ENCODE peak calls at places on chromosomes 12 and 14, in five cellular contexts. M, T, N, A and Z are unnamed samples.
A peak's percentile ranks its signal among the peaks of the same experiment; 100 is the strongest.

GRCh38 chr12:25958254-25959068 is at the start of gene RASSF8:
- DNase-seq in T (peak; percentile 66), A (peak; percentile 72), N (peak; percentile 84), M (peak; percentile 69), Z (peak; percentile 48)

GRCh38 chr14:21054123-21054767 is 3.4 kb upstream of the RNASE8 start:
- DNase-seq in T (no peak), N (no peak), M (no peak), A (no peak), Z (no peak)

GRCh38 chr14:95515080-95515489 is 1.4 kb downstream of the SYNE3 start:
- DNase-seq in M (peak; percentile 42), A (no peak), N (no peak), T (peak; percentile 67), Z (no peak)

GRCh38 chr12:124774462-124775167 is 89.0 kb downstream of the SCARB1 start:
- DNase-seq in M (no peak), A (peak; percentile 85), T (no peak), N (peak; percentile 70), Z (peak; percentile 53)

GRCh38 chr14:76877871-76878270 is 51.7 kb downstream of the LRRC74A start:
- DNase-seq in M (no peak), N (no peak), A (no peak), T (no peak), Z (no peak)

GRCh38 chr14:54275997-54276396 is 120.8 kb upstream of the CDKN3 start:
- DNase-seq in M (no peak), A (no peak), N (no peak), T (no peak), Z (no peak)

GRCh38 chr12:84463756-84464495 is 448.7 kb downstream of the SLC6A15 start:
- DNase-seq in T (no peak), N (no peak), M (no peak), A (peak; percentile 53), Z (no peak)

GRCh38 chr12:27085654-27086053 is 3.3 kb upstream of the C12orf71 start:
- DNase-seq in T (no peak), A (no peak), M (no peak), N (no peak), Z (no peak)

GRCh38 chr14:32561520-32561919 is 232.4 kb downstream of the AKAP6 start:
- DNase-seq in T (no peak), M (no peak), A (peak; percentile 50), N (no peak), Z (no peak)

GRCh38 chr14:102525213-102526143 is 15.9 kb upstream of the ANKRD9 start:
- DNase-seq in T (peak; percentile 58), A (peak; percentile 59), M (peak; percentile 53), N (no peak), Z (no peak)

GRCh38 chr12:48349471-48349870 is 1.2 kb downstream of the ZNF641 start:
- DNase-seq in T (peak; percentile 50), N (no peak), M (no peak), A (no peak), Z (no peak)

GRCh38 chr12:6057693-6058092 is 66.8 kb downstream of the VWF start:
- DNase-seq in T (no peak), M (no peak), A (no peak), N (no peak), Z (no peak)

GRCh38 chr12:48263617-48264016 is 60.5 kb upstream of the OR10AD1 start:
- DNase-seq in N (no peak), M (no peak), A (no peak), T (no peak), Z (no peak)

GRCh38 chr12:116492703-116493324 is 66.4 kb upstream of the MAP1LC3B2 start:
- DNase-seq in M (no peak), T (no peak), A (peak; percentile 81), N (no peak), Z (no peak)

GRCh38 chr12:129941646-129942045 is 37.8 kb upstream of the TMEM132D start:
- DNase-seq in A (no peak), N (no peak), T (no peak), M (no peak), Z (no peak)

GRCh38 chr12:26274441-26275312 is 79.3 kb downstream of the SSPN start:
- DNase-seq in A (peak; percentile 100), M (peak; percentile 91), T (peak; percentile 86), N (peak; percentile 79), Z (peak; percentile 30)

GRCh38 chr12:106910202-106910601 is 45.5 kb upstream of the TMEM263 start:
- DNase-seq in N (no peak), A (no peak), M (no peak), T (no peak), Z (no peak)

GRCh38 chr12:9721394-9722092 is 11.4 kb downstream of the CLECL1 start:
- DNase-seq in M (no peak), N (no peak), A (peak; percentile 3), T (no peak), Z (no peak)

GRCh38 chr14:105485720-105486332 is 860 bp upstream of the CRIP1 start:
- DNase-seq in A (no peak), N (no peak), M (no peak), T (no peak), Z (no peak)

GRCh38 chr14:75783184-75783583 is 122.1 kb downstream of the TTLL5 start:
- DNase-seq in N (no peak), T (no peak), M (no peak), A (no peak), Z (no peak)

GRCh38 chr12:34605510-34605887 is 583.2 kb downstream of the ALG10 start:
- DNase-seq in N (no peak), T (no peak), M (no peak), A (no peak), Z (no peak)

GRCh38 chr12:67057072-67057471 is 212.1 kb upstream of the CAND1 start:
- DNase-seq in T (no peak), A (no peak), N (no peak), M (no peak), Z (no peak)

GRCh38 chr12:80140005-80140404 is 40.7 kb downstream of the OTOGL start:
- DNase-seq in M (no peak), A (no peak), N (no peak), T (no peak), Z (no peak)

GRCh38 chr12:13173537-13173936 is 23.0 kb upstream of the EMP1 start:
- DNase-seq in N (no peak), A (peak; percentile 97), T (peak; percentile 56), M (peak; percentile 75), Z (peak; percentile 27)

GRCh38 chr14:67228325-67228984 is 12.8 kb upstream of the PALS1 start:
- DNase-seq in M (no peak), T (no peak), N (no peak), A (peak; percentile 45), Z (no peak)

GRCh38 chr12:119602695-119603094 is 9.1 kb downstream of the TMEM233 start:
- DNase-seq in N (no peak), M (no peak), T (no peak), A (no peak), Z (no peak)

GRCh38 chr12:50218386-50218785 is 51.2 kb upstream of the CERS5 start:
- DNase-seq in M (no peak), A (peak; percentile 71), T (no peak), N (no peak), Z (no peak)

GRCh38 chr12:110819646-110820045 is 27.1 kb upstream of the CCDC63 start:
- DNase-seq in T (no peak), M (no peak), N (no peak), A (no peak), Z (no peak)

GRCh38 chr14:47227051-47227600 is 448.3 kb downstream of the MDGA2 start:
- DNase-seq in A (no peak), T (no peak), N (no peak), M (no peak), Z (no peak)

GRCh38 chr12:107632246-107632645 is 53.4 kb upstream of the PWP1 start:
- DNase-seq in N (no peak), A (no peak), T (no peak), M (no peak), Z (no peak)

GRCh38 chr12:79439179-79439825 is 251.5 kb downstream of the PAWR start:
- DNase-seq in N (no peak), M (no peak), A (no peak), T (no peak), Z (no peak)

GRCh38 chr12:88206636-88207035 is 64.5 kb downstream of the TMTC3 start:
- DNase-seq in M (no peak), A (peak; percentile 68), N (no peak), T (no peak), Z (no peak)

GRCh38 chr14:87992720-87993484 is at the start of gene GALC:
- DNase-seq in A (peak; percentile 89), N (peak; percentile 96), M (peak; percentile 98), T (peak; percentile 97), Z (peak; percentile 78)

GRCh38 chr14:100281286-100282082 is 24.8 kb downstream of the SLC25A29 start:
- DNase-seq in A (no peak), N (no peak), M (peak; percentile 74), T (no peak), Z (no peak)
- TF ChIP-seq POLR2A in A (no peak), N (no peak), M (no peak), T (no peak), Z (no peak)

GRCh38 chr14:70988452-70988851 is 81.2 kb downstream of the PCNX1 start:
- DNase-seq in M (no peak), A (no peak), T (no peak), N (no peak), Z (no peak)
- TF ChIP-seq POLR2A in M (no peak), A (no peak), T (no peak), N (no peak), Z (no peak)

GRCh38 chr12:52005903-52006703 is 643 bp upstream of the TAMALIN start:
- DNase-seq in A (no peak), M (peak; percentile 87), T (peak; percentile 59), N (no peak), Z (peak; percentile 75)

GRCh38 chr12:52009081-52009751 is 2.5 kb downstream of the TAMALIN start:
- DNase-seq in N (no peak), M (no peak), T (no peak), A (no peak), Z (no peak)

GRCh38 chr12:52007982-52008510 is 1.3 kb downstream of the TAMALIN start:
- DNase-seq in T (no peak), A (no peak), M (no peak), N (no peak), Z (no peak)

GRCh38 chr12:52006726-52007157 is at the start of gene TAMALIN:
- DNase-seq in N (peak; percentile 59), A (peak; percentile 53), M (peak; percentile 71), T (peak; percentile 59), Z (peak; percentile 63)

DNA sequence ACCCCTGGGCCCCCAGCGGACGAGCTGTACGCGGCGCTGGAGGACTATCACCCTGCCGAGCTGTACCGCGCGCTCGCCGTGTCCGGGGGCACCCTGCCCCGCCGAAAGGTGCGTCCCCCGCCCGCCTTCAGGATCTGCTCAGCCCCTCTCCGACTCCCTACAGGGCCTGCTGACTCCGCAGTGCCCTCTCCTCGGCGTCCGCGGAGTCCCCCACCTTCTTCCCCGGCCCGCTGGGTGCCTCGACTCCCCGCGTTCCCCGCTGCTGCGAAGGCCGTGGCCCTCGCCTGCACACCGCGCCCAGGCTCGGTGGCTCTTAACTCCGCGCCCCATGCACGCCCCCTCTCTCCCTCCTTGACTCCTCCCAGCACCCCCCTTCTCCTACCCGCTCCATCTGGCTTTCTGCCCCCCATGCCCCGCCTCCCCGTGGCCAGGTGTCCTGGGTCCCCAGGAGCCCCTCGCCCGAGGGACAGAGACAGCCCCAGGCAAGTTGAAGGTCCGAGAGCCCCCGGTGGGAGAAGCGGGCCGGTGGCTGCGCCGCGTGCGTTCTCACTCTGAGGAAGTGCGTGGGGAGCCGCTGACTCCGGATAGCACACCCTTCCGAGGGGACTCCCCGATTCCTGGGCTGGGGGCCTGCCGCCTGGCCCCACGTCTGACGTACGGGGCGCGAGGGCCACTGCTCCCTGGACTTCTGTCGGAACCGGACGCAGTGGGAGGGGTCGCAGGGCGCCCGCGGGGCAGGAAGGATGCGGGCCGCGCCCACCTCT is 594 bp downstream of the TAMALIN start:
- DNase-seq in M (peak; percentile 48), T (no peak), A (no peak), N (no peak), Z (peak; percentile 60)
- TF ChIP-seq POLR2A in M (no peak), T (no peak), A (no peak), N (no peak), Z (no peak)

GRCh38 chr12:76348079-76348901 is at the start of gene BBS10:
- DNase-seq in N (peak; percentile 90), M (peak; percentile 95), T (peak; percentile 94), A (peak; percentile 91), Z (peak; percentile 62)
- TF ChIP-seq POLR2A in N (peak; percentile 58), M (peak; percentile 59), T (no peak), A (no peak), Z (peak; percentile 92)